ENCODE peak calls at places on chromosomes 2 and 18, in four cellular contexts. X, E, T and I are unnamed samples. For H3K4me1, the result is how much of the 10 kb centered on the place peaks cover.

GRCh38 chr18:57931038-57931437 is 113.0 kb upstream of the NEDD4L start:
- DNase-seq in X (no peak), T (no peak), E (no peak), I (no peak)

GRCh38 chr18:58527116-58528010 is 101.5 kb downstream of the ALPK2 start:
- DNase-seq in X (no peak), T (no peak), E (no peak), I (no peak)

GRCh38 chr18:8142131-8142711 is 467.0 kb upstream of the RAB12 start:
- DNase-seq in T (no peak), E (no peak), X (no peak), I (no peak)

GRCh38 chr2:157746234-157746950 is 117.7 kb upstream of the ACVR1C start:
- DNase-seq in T (no peak), E (no peak), X (no peak), I (no peak)

GRCh38 chr2:172836386-172837200 is 100.9 kb downstream of the RAPGEF4 start:
- DNase-seq in X (no peak), E (peak), T (no peak), I (no peak)

GRCh38 chr2:101439716-101440115 is 35.2 kb downstream of the RFX8 start:
- DNase-seq in E (no peak), T (no peak), X (no peak), I (no peak)

GRCh38 chr2:7539760-7540159 is 622.5 kb downstream of the RNF144A start:
- DNase-seq in X (no peak), T (no peak), E (no peak), I (no peak)

GRCh38 chr2:1793868-1794445 is 49.6 kb upstream of the PXDN start:
- DNase-seq in E (no peak), X (peak), T (no peak), I (peak)

GRCh38 chr2:13616059-13616458 is 899.3 kb downstream of the TRIB2 start:
- DNase-seq in X (peak), T (no peak), E (no peak), I (no peak)

GRCh38 chr18:26089247-26090129 is 925 bp downstream of the SS18 start:
- DNase-seq in X (no peak), T (no peak), E (peak), I (peak)

GRCh38 chr2:132884292-132884691 is 214.3 kb upstream of the LYPD1 start:
- DNase-seq in E (no peak), X (no peak), T (no peak), I (no peak)

GRCh38 chr18:43680096-43680495 is 402.8 kb upstream of the SYT4 start:
- DNase-seq in E (no peak), X (no peak), T (no peak), I (no peak)

GRCh38 chr2:200609027-200609614 is 23.3 kb downstream of the AOX1 start:
- DNase-seq in X (peak), T (peak), E (peak), I (no peak)

GRCh38 chr2:37110306-37111212 is 26.2 kb downstream of the GPATCH11 start:
- DNase-seq in T (no peak), E (no peak), X (no peak), I (no peak)

GRCh38 chr2:10775831-10776230 is 36.8 kb downstream of the PDIA6 start:
- DNase-seq in T (no peak), E (no peak), X (peak), I (no peak)

GRCh38 chr2:170362895-170363582 is 185.1 kb downstream of the MYO3B start:
- DNase-seq in X (no peak), T (peak), E (peak), I (no peak)

GRCh38 chr18:31624892-31625640 is 33.4 kb downstream of the TTR start:
- DNase-seq in E (no peak), X (no peak), T (no peak), I (no peak)

GRCh38 chr18:59057969-59058368 is 81.7 kb upstream of the SEC11C start:
- DNase-seq in T (no peak), E (peak), X (no peak), I (no peak)

GRCh38 chr2:147030966-147031760 is 813.7 kb upstream of the ACVR2A start:
- DNase-seq in X (no peak), E (peak), T (no peak), I (no peak)

GRCh38 chr2:16005389-16005788 is 65.0 kb downstream of the MYCN start:
- DNase-seq in T (no peak), E (no peak), X (no peak), I (no peak)

GRCh38 chr18:7946724-7947377 is 379.7 kb downstream of the PTPRM start:
- DNase-seq in E (peak), T (no peak), X (no peak), I (peak)

GRCh38 chr2:222295368-222296041 is 3.3 kb downstream of the PAX3 start:
- DNase-seq in T (no peak), X (no peak), E (no peak), I (no peak)

GRCh38 chr2:5549061-5549601 is 143.1 kb upstream of the SOX11 start:
- DNase-seq in T (no peak), E (no peak), X (no peak), I (no peak)

DNA sequence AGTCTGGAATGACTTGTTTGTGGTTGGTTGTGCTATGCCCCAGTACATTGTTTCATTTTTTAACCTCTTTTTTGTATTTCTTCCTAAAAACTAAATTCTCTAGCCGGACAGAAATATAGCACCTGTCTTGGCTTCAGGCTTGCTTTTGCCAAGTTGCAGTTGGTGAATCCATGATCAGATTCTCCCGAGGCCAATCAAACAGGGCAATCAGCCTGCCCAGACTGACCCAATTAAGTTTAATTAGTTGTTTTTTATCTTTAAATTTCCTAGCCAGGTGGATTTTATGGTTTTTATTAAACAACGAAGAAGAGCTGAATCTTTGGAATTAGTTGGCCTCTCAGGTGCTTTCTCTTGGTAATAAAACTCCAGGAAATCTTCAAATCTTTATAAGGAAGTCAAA is 162.1 kb downstream of the CPS1 start:
- DNase-seq in E (no peak), X (no peak), T (no peak), I (no peak)
- H3K4me1 ChIP-seq in E (under half), X (under half), T (under half), I (under half)

GRCh38 chr18:35938562-35938961 is 33.9 kb upstream of the RMP24 start:
- DNase-seq in X (no peak), E (no peak), T (no peak), I (no peak)
- H3K4me3 ChIP-seq in X (no peak), E (no peak), T (no peak), I (no peak)

DNA sequence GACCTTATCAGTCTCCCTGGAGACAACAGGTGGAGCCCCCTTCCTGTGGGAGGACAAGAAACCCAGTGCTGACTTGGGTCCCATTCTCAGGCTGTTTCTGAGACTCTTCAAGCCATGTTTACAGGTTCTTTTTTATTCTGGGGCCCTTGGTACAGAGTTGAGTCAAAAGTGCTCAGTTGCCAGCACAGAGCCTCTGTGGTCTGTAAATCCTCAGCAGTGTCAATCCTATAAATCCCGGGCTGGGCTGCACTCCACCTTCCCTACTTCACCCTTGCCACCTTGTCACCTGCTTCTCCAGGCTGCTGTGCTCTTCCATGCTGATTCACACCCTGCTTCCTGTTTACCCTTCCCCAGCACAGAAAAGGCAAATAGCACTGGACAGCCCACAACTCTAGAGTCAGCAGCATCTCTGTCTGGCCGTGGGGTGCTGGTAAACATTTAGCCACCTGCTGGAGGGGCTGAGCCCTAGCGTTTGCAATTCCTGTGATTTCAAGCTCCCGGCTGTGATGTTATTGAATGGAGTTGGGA is 74.7 kb downstream of the TNFRSF11A start:
- DNase-seq in E (peak), T (no peak), X (no peak), I (no peak)
- TF ChIP-seq CTCF in E (peak), T (no peak), X (no peak), I (no peak)

GRCh38 chr2:234243871-234244565 is 193.5 kb downstream of the SPP2 start:
- DNase-seq in T (no peak), E (peak), X (no peak), I (no peak)
- H3K4me1 ChIP-seq in T (under half), E (half or more), X (under half), I (under half)

DNA sequence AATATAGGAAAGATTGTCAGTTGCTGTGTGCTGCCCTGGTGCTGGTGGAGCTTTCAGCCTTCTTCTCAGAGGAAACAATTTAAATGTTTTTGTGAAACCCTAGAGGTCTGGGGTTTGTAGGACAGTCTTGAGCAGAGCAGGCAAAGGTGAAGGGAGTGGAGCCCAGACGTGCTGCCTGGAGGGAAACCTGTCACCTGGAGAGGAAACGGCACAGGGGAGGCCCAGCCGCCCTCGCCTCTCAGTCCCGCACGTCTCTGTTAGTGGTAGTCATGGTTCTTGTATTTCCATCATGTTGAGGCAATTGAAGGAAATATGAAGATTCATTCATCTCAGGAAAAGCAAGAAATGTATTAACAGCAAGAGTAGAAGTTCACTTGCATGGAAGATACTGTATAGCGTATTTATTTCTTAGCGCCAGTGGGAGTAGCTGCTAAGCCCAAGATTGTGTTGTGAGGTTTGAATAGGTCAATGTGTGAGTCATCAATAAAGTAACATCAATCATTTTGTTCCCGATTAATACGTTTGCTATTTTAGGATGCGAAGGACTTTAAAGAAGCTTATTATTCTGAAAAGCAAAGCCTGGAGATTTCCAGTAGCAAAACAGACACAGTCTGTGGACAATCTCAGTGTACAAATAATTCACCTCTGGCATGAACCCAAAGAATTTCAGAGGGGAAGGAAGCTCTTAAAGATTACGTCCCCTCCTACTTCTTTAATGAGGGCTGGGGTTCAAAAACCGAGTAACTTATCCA is 70.4 kb downstream of the LRRFIP1 start:
- DNase-seq in X (no peak), E (no peak), T (no peak), I (no peak)
- H3K4me3 ChIP-seq in X (no peak), E (no peak), T (no peak), I (no peak)

GRCh38 chr18:48797841-48798255 is 152.9 kb downstream of the SMAD7 start:
- DNase-seq in X (peak), T (no peak), E (no peak), I (no peak)
- TF ChIP-seq CTCF in X (no peak), T (no peak), E (no peak), I (no peak)

DNA sequence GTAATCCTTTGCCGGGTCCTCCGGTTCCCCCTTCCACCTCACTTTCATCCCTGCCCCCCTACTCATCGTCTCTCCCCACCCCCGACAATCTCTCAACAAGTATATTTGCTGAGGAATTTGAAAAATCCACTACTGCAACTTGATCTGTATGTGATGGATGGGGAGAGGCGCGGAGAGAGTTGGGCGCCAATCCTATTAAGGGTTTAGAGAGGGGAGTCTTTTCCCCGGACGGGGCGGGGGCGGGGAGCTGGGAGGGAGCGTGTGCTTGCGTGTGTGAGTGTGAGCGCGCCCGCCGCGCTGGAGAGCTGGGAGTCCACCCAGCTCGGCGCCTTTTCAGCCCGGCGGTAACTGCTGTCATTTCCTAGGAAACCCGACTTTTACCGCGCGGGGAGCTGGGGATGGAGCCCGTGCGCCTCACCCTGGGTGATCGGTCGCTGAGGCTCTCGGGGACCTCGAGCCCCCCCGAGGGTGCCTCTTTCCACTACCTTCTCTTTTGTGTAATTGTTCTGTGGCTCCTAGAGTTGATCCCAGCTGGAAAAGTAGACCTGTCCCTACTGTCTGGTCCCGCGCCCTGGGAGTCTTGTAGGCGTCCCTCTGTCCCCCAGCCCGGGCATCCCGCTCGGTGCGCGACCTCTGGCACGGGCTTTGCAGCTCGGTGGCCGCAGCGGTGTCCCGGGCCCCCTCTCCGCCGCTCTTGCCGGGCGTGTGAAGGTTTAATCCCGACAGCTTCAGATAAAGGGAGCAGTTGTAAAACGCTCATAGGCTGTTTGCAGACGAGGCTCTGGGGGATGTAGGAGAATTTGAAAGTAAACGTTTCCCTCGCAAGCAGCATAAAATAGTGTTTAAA is 1.5 kb downstream of the GLI2 start:
- DNase-seq in T (no peak), E (peak), X (peak), I (peak)
- H3K4me1 ChIP-seq in T (half or more), E (under half), X (half or more), I (under half)